ENCODE peak calls at places on chromosome 7, in nine cellular contexts. I is bronchial epithelial cell; C is ELR; Y is AG09309; V is stimulated activated CD4-positive, alpha-beta T cell treated with anti-CD3 and anti-CD28 coated beads, Interleukin-4, amount 100 ng/mL, for 24 hours; P is activated T-cell treated with anti-CD3 and anti-CD28 coated beads, Interleukin-2, amount 50 U/mL, for 24 hours; O is GM19239; X is tibial nerve; R is fibroblast of the aortic adventitia. Q is an unnamed sample.

GRCh38 chr7:25259487-25260243 is 31.4 kb upstream of the NPVF start:
- DNase-seq in Y (peak; percentile 58), I (peak; percentile 67), C (peak; percentile 83), O (peak; percentile 42), V (peak; percentile 73), P (peak; percentile 60), X (peak; percentile 22), R (peak; percentile 85), Q (no peak)

GRCh38 chr7:69596723-69597277 is 1.5 kb upstream of the AUTS2 start:
- DNase-seq in R (no peak), X (no peak), Y (no peak), O (no peak), C (no peak), P (no peak), V (no peak), I (no peak), Q (no peak)

GRCh38 chr7:585229-585711 is 65.6 kb upstream of the PDGFA start:
- DNase-seq in P (peak; percentile 76), Y (no peak), C (no peak), R (no peak), X (no peak), O (peak; percentile 71), I (no peak), V (peak; percentile 82), Q (no peak)

GRCh38 chr7:93337047-93337446 is 104.9 kb downstream of the VPS50 start:
- DNase-seq in R (no peak), I (no peak), V (no peak), X (no peak), C (no peak), P (no peak), O (no peak), Y (no peak), Q (no peak)

GRCh38 chr7:151941009-151941408 is 15.2 kb upstream of the GALNTL5 start:
- DNase-seq in Y (no peak), I (no peak), O (no peak), R (peak; percentile 5), X (no peak), C (no peak), V (no peak), P (no peak), Q (no peak)

GRCh38 chr7:21364838-21365267 is 63.0 kb upstream of the SP4 start:
- DNase-seq in C (peak; percentile 28), Y (no peak), R (no peak), V (no peak), I (peak; percentile 90), X (no peak), O (no peak), P (no peak), Q (no peak)

GRCh38 chr7:36019966-36020365 is 133.1 kb upstream of the EEPD1 start:
- DNase-seq in C (no peak), R (no peak), I (no peak), O (no peak), X (no peak), Y (no peak), V (no peak), P (no peak), Q (no peak)

GRCh38 chr7:127918130-127918529 is 113.1 kb downstream of the LRRC4 start:
- DNase-seq in I (no peak), C (no peak), X (no peak), Y (no peak), R (no peak), O (no peak), V (no peak), P (no peak), Q (no peak)

GRCh38 chr7:140026935-140027334 is 35.8 kb downstream of the PARP12 start:
- DNase-seq in V (no peak), R (no peak), O (no peak), X (no peak), I (no peak), C (no peak), P (no peak), Y (no peak), Q (no peak)

GRCh38 chr7:158356454-158356853 is 231.2 kb downstream of the PTPRN2 start:
- DNase-seq in C (no peak), O (no peak), Y (no peak), V (no peak), X (no peak), I (no peak), P (no peak), R (no peak), Q (no peak)

GRCh38 chr7:37327288-37327687 is 121.4 kb downstream of the ELMO1 start:
- DNase-seq in R (no peak), P (no peak), C (no peak), I (no peak), Y (no peak), X (no peak), O (no peak), V (no peak), Q (no peak)

GRCh38 chr7:17990761-17991160 is 36.9 kb downstream of the PRPS1L1 start:
- DNase-seq in X (no peak), V (no peak), P (no peak), C (no peak), R (no peak), O (no peak), I (no peak), Y (no peak), Q (no peak)

GRCh38 chr7:104627516-104627915 is 299.1 kb downstream of the LHFPL3 start:
- DNase-seq in C (peak; percentile 32), O (no peak), Y (no peak), I (peak; percentile 24), X (no peak), V (no peak), P (no peak), R (peak; percentile 36), Q (no peak)

GRCh38 chr7:44222776-44223261 is 22.0 kb downstream of the YKT6 start:
- DNase-seq in C (no peak), Y (no peak), X (no peak), O (no peak), I (no peak), R (no peak), V (no peak), P (no peak), Q (no peak)

GRCh38 chr7:35905555-35905954 is 104.7 kb downstream of the SEPTIN7 start:
- DNase-seq in O (no peak), V (no peak), X (no peak), R (peak; percentile 50), I (peak; percentile 76), P (no peak), C (peak; percentile 55), Y (no peak), Q (no peak)

GRCh38 chr7:111096997-111097396 is 6.1 kb downstream of the LRRN3 start:
- DNase-seq in R (no peak), C (no peak), Y (no peak), X (no peak), P (no peak), I (no peak), V (no peak), O (no peak), Q (no peak)

GRCh38 chr7:2248984-2249694 is 7.1 kb downstream of the NUDT1 start:
- DNase-seq in P (no peak), X (peak; percentile 52), I (peak; percentile 54), Y (peak; percentile 86), O (peak; percentile 65), V (peak; percentile 13), C (peak; percentile 98), R (peak; percentile 90), Q (peak; percentile 89)

GRCh38 chr7:134707663-134708383 is 61.2 kb downstream of the BPGM start:
- DNase-seq in C (no peak), X (no peak), R (no peak), Y (no peak), P (no peak), O (no peak), V (no peak), I (no peak), Q (no peak)

GRCh38 chr7:18541189-18541870 is 45.8 kb downstream of the HDAC9 start:
- DNase-seq in P (no peak), C (no peak), O (no peak), I (no peak), V (no peak), R (peak; percentile 55), X (no peak), Y (peak; percentile 55), Q (peak; percentile 78)

GRCh38 chr7:50393076-50393475 is 57.1 kb downstream of the FIGNL1 start:
- DNase-seq in O (no peak), Y (no peak), R (no peak), I (no peak), V (peak; percentile 69), X (no peak), C (no peak), P (peak; percentile 75), Q (no peak)

GRCh38 chr7:47335557-47336177 is 246.2 kb downstream of the TNS3 start:
- DNase-seq in C (no peak), O (no peak), Y (no peak), V (no peak), R (no peak), X (no peak), P (no peak), I (no peak), Q (no peak)

GRCh38 chr7:34247468-34247867 is 342.1 kb downstream of the BMPER start:
- DNase-seq in P (no peak), O (no peak), Y (no peak), V (no peak), R (peak; percentile 21), I (peak; percentile 64), X (no peak), C (peak; percentile 67), Q (no peak)